ENCODE peak calls at places on chromosome 3, in seven cellular contexts. One of them, this sample, is unnamed.

GRCh38 chr3:115351193-115351592 is 204.1 kb upstream of the ZBTB20 start:
- DNase-seq in PC-3: no peak
- DNase-seq in SK-N-SH: no peak
- DNase-seq in HCT116: no peak
- DNase-seq in MM.1S: no peak
- DNase-seq in GM23248: no peak
- DNase-seq in GM23338: peak; percentile 24
- DNase-seq in this sample: no peak

GRCh38 chr3:71063768-71064287 is 519.7 kb downstream of the FOXP1 start:
- DNase-seq in GM23248: peak; percentile 54
- DNase-seq in SK-N-SH: peak; percentile 53
- DNase-seq in MM.1S: peak; percentile 65
- DNase-seq in HCT116: no peak
- DNase-seq in PC-3: peak; percentile 46
- DNase-seq in GM23338: peak; percentile 45
- DNase-seq in this sample: peak; percentile 35

GRCh38 chr3:108342829-108343478 is 46.6 kb downstream of the HHLA2 start:
- DNase-seq in GM23338: no peak
- DNase-seq in MM.1S: no peak
- DNase-seq in SK-N-SH: no peak
- DNase-seq in GM23248: peak; percentile 56
- DNase-seq in HCT116: no peak
- DNase-seq in PC-3: peak; percentile 80
- DNase-seq in this sample: no peak

GRCh38 chr3:187808466-187809291 is 63.4 kb upstream of the BCL6 start:
- DNase-seq in HCT116: no peak
- DNase-seq in GM23248: no peak
- DNase-seq in GM23338: peak; percentile 33
- DNase-seq in PC-3: peak; percentile 85
- DNase-seq in MM.1S: no peak
- DNase-seq in SK-N-SH: no peak
- DNase-seq in this sample: peak; percentile 74

GRCh38 chr3:63824309-63824708 is 5.2 kb downstream of the C3orf49 start:
- DNase-seq in PC-3: peak; percentile 66
- DNase-seq in HCT116: no peak
- DNase-seq in SK-N-SH: no peak
- DNase-seq in GM23338: no peak
- DNase-seq in GM23248: peak; percentile 63
- DNase-seq in MM.1S: no peak
- DNase-seq in this sample: no peak

GRCh38 chr3:173465112-173465511 is 67.6 kb downstream of the NLGN1 start:
- DNase-seq in PC-3: peak; percentile 28
- DNase-seq in GM23248: peak; percentile 85
- DNase-seq in SK-N-SH: no peak
- DNase-seq in HCT116: no peak
- DNase-seq in GM23338: no peak
- DNase-seq in MM.1S: no peak
- DNase-seq in this sample: no peak

GRCh38 chr3:13574083-13574797 is 25.3 kb downstream of the FBLN2 start:
- DNase-seq in HCT116: no peak
- DNase-seq in PC-3: no peak
- DNase-seq in GM23338: no peak
- DNase-seq in MM.1S: no peak
- DNase-seq in GM23248: no peak
- DNase-seq in SK-N-SH: peak; percentile 95
- DNase-seq in this sample: peak; percentile 62

GRCh38 chr3:180626844-180627243 is 24.9 kb downstream of the TTC14 start:
- DNase-seq in MM.1S: peak; percentile 21
- DNase-seq in SK-N-SH: no peak
- DNase-seq in PC-3: no peak
- DNase-seq in HCT116: no peak
- DNase-seq in GM23248: no peak
- DNase-seq in GM23338: no peak
- DNase-seq in this sample: no peak

GRCh38 chr3:141111364-141112150 is 60.4 kb downstream of the SPSB4 start:
- DNase-seq in PC-3: no peak
- DNase-seq in SK-N-SH: no peak
- DNase-seq in GM23248: no peak
- DNase-seq in MM.1S: no peak
- DNase-seq in HCT116: no peak
- DNase-seq in GM23338: no peak
- DNase-seq in this sample: no peak

GRCh38 chr3:127685708-127686511 is 13.2 kb downstream of the ABTB1 start:
- DNase-seq in SK-N-SH: no peak
- DNase-seq in MM.1S: no peak
- DNase-seq in PC-3: no peak
- DNase-seq in GM23338: no peak
- DNase-seq in HCT116: no peak
- DNase-seq in GM23248: no peak
- DNase-seq in this sample: no peak

GRCh38 chr3:110504901-110505300 is 566.7 kb upstream of the NECTIN3 start:
- DNase-seq in HCT116: no peak
- DNase-seq in SK-N-SH: no peak
- DNase-seq in PC-3: no peak
- DNase-seq in GM23338: no peak
- DNase-seq in GM23248: no peak
- DNase-seq in MM.1S: no peak
- DNase-seq in this sample: no peak

GRCh38 chr3:43423142-43423541 is 136.8 kb downstream of the SNRK start:
- DNase-seq in HCT116: no peak
- DNase-seq in GM23338: no peak
- DNase-seq in MM.1S: no peak
- DNase-seq in PC-3: peak; percentile 71
- DNase-seq in SK-N-SH: no peak
- DNase-seq in GM23248: peak; percentile 29
- DNase-seq in this sample: no peak

GRCh38 chr3:107651782-107652181 is 129.0 kb downstream of the BBX start:
- DNase-seq in PC-3: no peak
- DNase-seq in GM23338: no peak
- DNase-seq in GM23248: no peak
- DNase-seq in SK-N-SH: no peak
- DNase-seq in HCT116: no peak
- DNase-seq in MM.1S: peak; percentile 21
- DNase-seq in this sample: no peak

GRCh38 chr3:172836390-172836997 is 86.0 kb downstream of the ECT2 start:
- DNase-seq in GM23338: peak; percentile 84
- DNase-seq in MM.1S: peak; percentile 29
- DNase-seq in GM23248: peak; percentile 53
- DNase-seq in HCT116: peak; percentile 32
- DNase-seq in SK-N-SH: peak; percentile 27
- DNase-seq in PC-3: peak; percentile 63
- DNase-seq in this sample: peak; percentile 57

GRCh38 chr3:38577089-38578080 is 72.1 kb downstream of the SCN5A start:
- DNase-seq in GM23338: peak; percentile 17
- DNase-seq in MM.1S: no peak
- DNase-seq in HCT116: no peak
- DNase-seq in SK-N-SH: no peak
- DNase-seq in PC-3: no peak
- DNase-seq in GM23248: no peak
- DNase-seq in this sample: peak; percentile 2

GRCh38 chr3:6321999-6322398 is 538.9 kb upstream of the GRM7 start:
- DNase-seq in GM23248: no peak
- DNase-seq in SK-N-SH: no peak
- DNase-seq in PC-3: no peak
- DNase-seq in GM23338: no peak
- DNase-seq in HCT116: peak; percentile 1
- DNase-seq in MM.1S: no peak
- DNase-seq in this sample: no peak

GRCh38 chr3:13046569-13047279 is 26.5 kb downstream of the IQSEC1 start:
- DNase-seq in GM23248: no peak
- DNase-seq in GM23338: no peak
- DNase-seq in PC-3: no peak
- DNase-seq in MM.1S: no peak
- DNase-seq in HCT116: no peak
- DNase-seq in SK-N-SH: no peak
- DNase-seq in this sample: no peak

GRCh38 chr3:8749316-8749715 is 15.7 kb downstream of the CAV3 start:
- DNase-seq in GM23338: no peak
- DNase-seq in GM23248: no peak
- DNase-seq in SK-N-SH: no peak
- DNase-seq in PC-3: no peak
- DNase-seq in MM.1S: no peak
- DNase-seq in HCT116: no peak
- DNase-seq in this sample: no peak
- H2AFZ ChIP-seq in GM23338: no peak overlapping the region
- H2AFZ ChIP-seq in GM23248: no peak overlapping the region
- H2AFZ ChIP-seq in SK-N-SH: no peak overlapping the region
- H2AFZ ChIP-seq in PC-3: no peak overlapping the region
- H2AFZ ChIP-seq in MM.1S: no peak overlapping the region
- H2AFZ ChIP-seq in HCT116: no peak overlapping the region
- H2AFZ ChIP-seq in this sample: no peak overlapping the region

GRCh38 chr3:21620511-21621395 is 130.3 kb downstream of the ZNF385D start:
- DNase-seq in SK-N-SH: no peak
- DNase-seq in GM23248: no peak
- DNase-seq in GM23338: no peak
- DNase-seq in PC-3: peak; percentile 20
- DNase-seq in MM.1S: no peak
- DNase-seq in HCT116: no peak
- DNase-seq in this sample: no peak

GRCh38 chr3:21618695-21619094 is 132.3 kb downstream of the ZNF385D start:
- DNase-seq in PC-3: no peak
- DNase-seq in MM.1S: no peak
- DNase-seq in HCT116: no peak
- DNase-seq in SK-N-SH: no peak
- DNase-seq in GM23338: no peak
- DNase-seq in GM23248: no peak
- DNase-seq in this sample: no peak

GRCh38 chr3:21621396-21621695 is 129.7 kb downstream of the ZNF385D start:
- DNase-seq in HCT116: no peak
- DNase-seq in PC-3: peak; percentile 40
- DNase-seq in GM23338: no peak
- DNase-seq in GM23248: peak; percentile 64
- DNase-seq in MM.1S: no peak
- DNase-seq in SK-N-SH: no peak
- DNase-seq in this sample: peak; percentile 51

GRCh38 chr3:21624514-21624913 is 126.5 kb downstream of the ZNF385D start:
- DNase-seq in SK-N-SH: no peak
- DNase-seq in MM.1S: no peak
- DNase-seq in PC-3: no peak
- DNase-seq in HCT116: no peak
- DNase-seq in GM23338: no peak
- DNase-seq in GM23248: no peak
- DNase-seq in this sample: no peak
- H3K9me2 ChIP-seq in SK-N-SH: no peaks in the 10 kb centered on the region
- H3K9me2 ChIP-seq in MM.1S: no peaks in the 10 kb centered on the region
- H3K9me2 ChIP-seq in PC-3: no peaks in the 10 kb centered on the region
- H3K9me2 ChIP-seq in HCT116: no peaks in the 10 kb centered on the region
- H3K9me2 ChIP-seq in GM23338: no peaks in the 10 kb centered on the region
- H3K9me2 ChIP-seq in GM23248: no peaks in the 10 kb centered on the region
- H3K9me2 ChIP-seq in this sample: no peaks in the 10 kb centered on the region

GRCh38 chr3:129289201-129289921 is 10.7 kb downstream of the HMCES start:
- DNase-seq in PC-3: no peak
- DNase-seq in GM23338: no peak
- DNase-seq in SK-N-SH: no peak
- DNase-seq in GM23248: peak; percentile 87
- DNase-seq in MM.1S: no peak
- DNase-seq in HCT116: no peak
- DNase-seq in this sample: no peak

GRCh38 chr3:129281726-129282125 is 3.1 kb downstream of the HMCES start:
- DNase-seq in GM23248: no peak
- DNase-seq in GM23338: no peak
- DNase-seq in MM.1S: no peak
- DNase-seq in SK-N-SH: no peak
- DNase-seq in PC-3: no peak
- DNase-seq in HCT116: no peak
- DNase-seq in this sample: no peak

GRCh38 chr3:129282727-129283327 is 4.2 kb downstream of the HMCES start:
- DNase-seq in PC-3: peak; percentile 68
- DNase-seq in HCT116: no peak
- DNase-seq in MM.1S: peak; percentile 90
- DNase-seq in GM23248: peak; percentile 88
- DNase-seq in GM23338: no peak
- DNase-seq in SK-N-SH: no peak
- DNase-seq in this sample: no peak

GRCh38 chr3:129291487-129291886 is 12.8 kb downstream of the HMCES start:
- DNase-seq in GM23338: no peak
- DNase-seq in SK-N-SH: no peak
- DNase-seq in HCT116: no peak
- DNase-seq in GM23248: no peak
- DNase-seq in PC-3: peak; percentile 15
- DNase-seq in MM.1S: no peak
- DNase-seq in this sample: no peak

GRCh38 chr3:129286081-129286480 is 7.4 kb downstream of the HMCES start:
- DNase-seq in GM23338: no peak
- DNase-seq in GM23248: no peak
- DNase-seq in HCT116: no peak
- DNase-seq in SK-N-SH: no peak
- DNase-seq in PC-3: no peak
- DNase-seq in MM.1S: no peak
- DNase-seq in this sample: no peak
- H3K27me3 ChIP-seq in GM23338: no peaks in the 10 kb centered on the region
- H3K27me3 ChIP-seq in GM23248: no peaks in the 10 kb centered on the region
- H3K27me3 ChIP-seq in HCT116: no peaks in the 10 kb centered on the region
- H3K27me3 ChIP-seq in SK-N-SH: no peaks in the 10 kb centered on the region
- H3K27me3 ChIP-seq in PC-3: no peaks in the 10 kb centered on the region
- H3K27me3 ChIP-seq in MM.1S: no peaks in the 10 kb centered on the region
- H3K27me3 ChIP-seq in this sample: no peaks in the 10 kb centered on the region

GRCh38 chr3:29241855-29242254 is 39.0 kb upstream of the RBMS3 start:
- DNase-seq in HCT116: no peak
- DNase-seq in SK-N-SH: no peak
- DNase-seq in GM23338: no peak
- DNase-seq in PC-3: no peak
- DNase-seq in MM.1S: no peak
- DNase-seq in GM23248: no peak
- DNase-seq in this sample: no peak

GRCh38 chr3:29245441-29245840 is 35.4 kb upstream of the RBMS3 start:
- DNase-seq in GM23248: peak; percentile 35
- DNase-seq in PC-3: no peak
- DNase-seq in SK-N-SH: no peak
- DNase-seq in MM.1S: no peak
- DNase-seq in HCT116: no peak
- DNase-seq in GM23338: no peak
- DNase-seq in this sample: no peak

GRCh38 chr3:29249829-29250228 is 31.0 kb upstream of the RBMS3 start:
- DNase-seq in MM.1S: no peak
- DNase-seq in HCT116: no peak
- DNase-seq in PC-3: no peak
- DNase-seq in GM23248: no peak
- DNase-seq in SK-N-SH: peak; percentile 21
- DNase-seq in GM23338: no peak
- DNase-seq in this sample: no peak

DNA sequence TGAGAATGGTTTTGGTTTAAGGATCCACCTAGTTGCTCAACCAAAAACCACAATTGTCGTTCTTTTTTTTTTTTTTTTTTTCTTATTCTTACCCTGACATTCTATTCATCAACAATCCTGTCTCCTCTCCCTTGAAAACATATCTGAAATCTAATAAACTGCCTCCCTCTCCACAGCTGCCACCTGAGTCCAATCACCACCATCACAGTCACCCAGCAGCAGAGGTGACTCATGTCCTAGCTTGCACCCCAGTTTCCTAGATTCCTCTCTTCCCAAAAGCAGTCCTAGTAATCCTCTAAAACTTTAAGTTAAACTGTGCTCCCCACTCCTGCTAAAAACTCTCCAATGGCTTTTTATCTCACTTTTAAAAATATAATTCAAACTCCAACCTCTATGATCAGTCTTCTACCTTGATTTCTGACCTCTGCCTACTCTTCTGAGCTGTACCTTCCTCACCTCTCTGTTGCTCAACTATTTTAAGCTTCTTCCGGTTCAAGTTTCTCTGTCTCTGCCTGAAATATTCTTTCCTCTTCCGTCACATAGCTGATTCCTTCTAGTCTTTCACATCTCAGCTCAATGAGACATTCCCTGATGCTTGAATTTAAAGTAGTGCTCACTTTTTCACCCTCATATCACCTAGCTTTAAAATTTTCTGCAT is 33.7 kb upstream of the RBMS3 start:
- DNase-seq in SK-N-SH: no peak
- DNase-seq in HCT116: no peak
- DNase-seq in GM23338: no peak
- DNase-seq in GM23248: no peak
- DNase-seq in PC-3: no peak
- DNase-seq in MM.1S: peak; percentile 9
- DNase-seq in this sample: no peak
- H2AFZ ChIP-seq in SK-N-SH: no peak overlapping the region
- H2AFZ ChIP-seq in HCT116: no peak overlapping the region
- H2AFZ ChIP-seq in GM23338: peak overlapping the region; percentile 84
- H2AFZ ChIP-seq in GM23248: no peak overlapping the region
- H2AFZ ChIP-seq in PC-3: no peak overlapping the region
- H2AFZ ChIP-seq in MM.1S: no peak overlapping the region
- H2AFZ ChIP-seq in this sample: no peak overlapping the region